ENCODE peak calls at places on chromosome 12, in nine cellular contexts. P is AG10803; L is midbrain; D is frontal cortex; T is left kidney; U is cardiac fibroblast; N is GM04504; M is stimulated activated CD8-positive, alpha-beta memory T cell treated with anti-CD3 and anti-CD28 coated beads, Interleukin-12 subunit alpha, Interleukin-12 subunit beta, amount 100 ng/mL, for 1 hour; Y is left lung. S is an unnamed sample.

GRCh38 chr12:85617307-85618091 is 218.7 kb downstream of the RASSF9 start:
- DNase-seq in P (no peak), L (no peak), D (no peak), T (no peak), U (no peak), N (no peak), M (no peak), Y (no peak), S (no peak)

GRCh38 chr12:7061596-7061995 is 1.1 kb downstream of the C1S start:
- DNase-seq in P (no peak), L (no peak), D (no peak), T (no peak), U (no peak), N (no peak), M (no peak), Y (no peak), S (no peak)

GRCh38 chr12:27844427-27845090 is 64.5 kb upstream of the MANSC4 start:
- DNase-seq in P (no peak), L (no peak), D (no peak), T (no peak), U (peak; percentile 28), N (no peak), M (no peak), Y (no peak), S (no peak)

GRCh38 chr12:121649819-121650353 is 19.6 kb downstream of the MORN3 start:
- DNase-seq in P (no peak), L (no peak), D (no peak), T (no peak), U (no peak), N (no peak), M (no peak), Y (no peak), S (no peak)

GRCh38 chr12:96257550-96258392 is 63.6 kb downstream of the ELK3 start:
- DNase-seq in P (peak; percentile 58), L (no peak), D (no peak), T (no peak), U (no peak), N (no peak), M (no peak), Y (no peak), S (no peak)

GRCh38 chr12:95789126-95790024 is 1.2 kb downstream of the NTN4 start:
- DNase-seq in P (no peak), L (no peak), D (no peak), T (peak; percentile 75), U (no peak), N (no peak), M (no peak), Y (no peak), S (peak; percentile 16)

GRCh38 chr12:72642726-72643125 is 370.6 kb downstream of the TRHDE start:
- DNase-seq in P (no peak), L (no peak), D (no peak), T (no peak), U (no peak), N (no peak), M (no peak), Y (no peak), S (no peak)

GRCh38 chr12:119679490-119679889 is 11.6 kb downstream of the PRKAB1 start:
- DNase-seq in P (no peak), L (no peak), D (no peak), T (no peak), U (no peak), N (no peak), M (no peak), Y (no peak), S (no peak)

GRCh38 chr12:12976366-12976765 is 23.7 kb downstream of the HEBP1 start:
- DNase-seq in P (peak; percentile 94), L (peak; percentile 67), D (no peak), T (no peak), U (peak; percentile 92), N (peak; percentile 91), M (no peak), Y (no peak), S (no peak)

GRCh38 chr12:113853491-113853890 is 112.6 kb downstream of the RBM19 start:
- DNase-seq in P (no peak), L (no peak), D (no peak), T (no peak), U (no peak), N (no peak), M (no peak), Y (no peak), S (no peak)